ENCODE peak calls at places on chromosomes 2 and 18, in eight cellular contexts. One of them, this sample, is unnamed.

GRCh38 chr2:141015339-141016047 is 1115.3 kb downstream of the LRP1B start:
- DNase-seq in mucosa of gallbladder: no peak
- DNase-seq in amniotic stem cell: no peak
- DNase-seq in activated CD4-positive, alpha-beta memory T cell treated with anti-CD3 and anti-CD28 coated beads, Interleukin-2, amount 10 ng/mL, durations not matched to agents 7 days and 5 days: no peak
- DNase-seq in activated T-cell treated with anti-CD3 and anti-CD28 coated beads, Interleukin-2, amount 50 U/mL, for 72 hours: no peak
- DNase-seq in Calu3: no peak
- DNase-seq in T-cell: no peak
- DNase-seq in activated CD8-positive, alpha-beta memory T cell treated with anti-CD3 and anti-CD28 coated beads, Interleukin-2, amount 50 U/mL, for 4 hours: no peak
- DNase-seq in this sample: peak

GRCh38 chr18:76203552-76203951 is 291.5 kb downstream of the ZNF516 start:
- DNase-seq in Calu3: no peak
- DNase-seq in amniotic stem cell: no peak
- DNase-seq in mucosa of gallbladder: no peak
- DNase-seq in T-cell: no peak
- DNase-seq in activated T-cell treated with anti-CD3 and anti-CD28 coated beads, Interleukin-2, amount 50 U/mL, for 72 hours: peak
- DNase-seq in activated CD8-positive, alpha-beta memory T cell treated with anti-CD3 and anti-CD28 coated beads, Interleukin-2, amount 50 U/mL, for 4 hours: no peak
- DNase-seq in activated CD4-positive, alpha-beta memory T cell treated with anti-CD3 and anti-CD28 coated beads, Interleukin-2, amount 10 ng/mL, durations not matched to agents 7 days and 5 days: no peak
- DNase-seq in this sample: no peak

GRCh38 chr2:54353216-54353615 is 97.2 kb upstream of the TSPYL6 start:
- DNase-seq in Calu3: no peak
- DNase-seq in activated T-cell treated with anti-CD3 and anti-CD28 coated beads, Interleukin-2, amount 50 U/mL, for 72 hours: no peak
- DNase-seq in T-cell: no peak
- DNase-seq in activated CD4-positive, alpha-beta memory T cell treated with anti-CD3 and anti-CD28 coated beads, Interleukin-2, amount 10 ng/mL, durations not matched to agents 7 days and 5 days: no peak
- DNase-seq in mucosa of gallbladder: no peak
- DNase-seq in activated CD8-positive, alpha-beta memory T cell treated with anti-CD3 and anti-CD28 coated beads, Interleukin-2, amount 50 U/mL, for 4 hours: no peak
- DNase-seq in amniotic stem cell: no peak
- DNase-seq in this sample: no peak

GRCh38 chr2:109196081-109196875 is 67.3 kb downstream of the SH3RF3 start:
- DNase-seq in Calu3: no peak
- DNase-seq in activated CD4-positive, alpha-beta memory T cell treated with anti-CD3 and anti-CD28 coated beads, Interleukin-2, amount 10 ng/mL, durations not matched to agents 7 days and 5 days: no peak
- DNase-seq in T-cell: no peak
- DNase-seq in activated CD8-positive, alpha-beta memory T cell treated with anti-CD3 and anti-CD28 coated beads, Interleukin-2, amount 50 U/mL, for 4 hours: no peak
- DNase-seq in amniotic stem cell: no peak
- DNase-seq in activated T-cell treated with anti-CD3 and anti-CD28 coated beads, Interleukin-2, amount 50 U/mL, for 72 hours: no peak
- DNase-seq in mucosa of gallbladder: no peak
- DNase-seq in this sample: no peak

GRCh38 chr2:173775440-173775839 is 189.7 kb downstream of the SP3 start:
- DNase-seq in Calu3: no peak
- DNase-seq in amniotic stem cell: no peak
- DNase-seq in mucosa of gallbladder: no peak
- DNase-seq in T-cell: no peak
- DNase-seq in activated T-cell treated with anti-CD3 and anti-CD28 coated beads, Interleukin-2, amount 50 U/mL, for 72 hours: no peak
- DNase-seq in activated CD8-positive, alpha-beta memory T cell treated with anti-CD3 and anti-CD28 coated beads, Interleukin-2, amount 50 U/mL, for 4 hours: no peak
- DNase-seq in activated CD4-positive, alpha-beta memory T cell treated with anti-CD3 and anti-CD28 coated beads, Interleukin-2, amount 10 ng/mL, durations not matched to agents 7 days and 5 days: no peak
- DNase-seq in this sample: no peak

GRCh38 chr18:50775726-50776125 is 44.1 kb downstream of the MRO start:
- DNase-seq in T-cell: no peak
- DNase-seq in activated T-cell treated with anti-CD3 and anti-CD28 coated beads, Interleukin-2, amount 50 U/mL, for 72 hours: no peak
- DNase-seq in mucosa of gallbladder: no peak
- DNase-seq in activated CD4-positive, alpha-beta memory T cell treated with anti-CD3 and anti-CD28 coated beads, Interleukin-2, amount 10 ng/mL, durations not matched to agents 7 days and 5 days: no peak
- DNase-seq in Calu3: no peak
- DNase-seq in activated CD8-positive, alpha-beta memory T cell treated with anti-CD3 and anti-CD28 coated beads, Interleukin-2, amount 50 U/mL, for 4 hours: no peak
- DNase-seq in amniotic stem cell: no peak
- DNase-seq in this sample: no peak

GRCh38 chr2:240917684-240918257 is 11.6 kb downstream of the CROCC2 start:
- DNase-seq in activated T-cell treated with anti-CD3 and anti-CD28 coated beads, Interleukin-2, amount 50 U/mL, for 72 hours: no peak
- DNase-seq in mucosa of gallbladder: no peak
- DNase-seq in activated CD8-positive, alpha-beta memory T cell treated with anti-CD3 and anti-CD28 coated beads, Interleukin-2, amount 50 U/mL, for 4 hours: peak
- DNase-seq in amniotic stem cell: no peak
- DNase-seq in activated CD4-positive, alpha-beta memory T cell treated with anti-CD3 and anti-CD28 coated beads, Interleukin-2, amount 10 ng/mL, durations not matched to agents 7 days and 5 days: no peak
- DNase-seq in Calu3: no peak
- DNase-seq in T-cell: peak
- DNase-seq in this sample: no peak

GRCh38 chr2:172461591-172462392 is 34.4 kb downstream of the ITGA6 start:
- DNase-seq in activated CD4-positive, alpha-beta memory T cell treated with anti-CD3 and anti-CD28 coated beads, Interleukin-2, amount 10 ng/mL, durations not matched to agents 7 days and 5 days: peak
- DNase-seq in activated CD8-positive, alpha-beta memory T cell treated with anti-CD3 and anti-CD28 coated beads, Interleukin-2, amount 50 U/mL, for 4 hours: peak
- DNase-seq in mucosa of gallbladder: peak
- DNase-seq in activated T-cell treated with anti-CD3 and anti-CD28 coated beads, Interleukin-2, amount 50 U/mL, for 72 hours: peak
- DNase-seq in Calu3: peak
- DNase-seq in amniotic stem cell: no peak
- DNase-seq in T-cell: peak
- DNase-seq in this sample: peak

GRCh38 chr2:110979834-110980612 is 140.7 kb upstream of the BCL2L11 start:
- DNase-seq in Calu3: no peak
- DNase-seq in mucosa of gallbladder: no peak
- DNase-seq in activated CD8-positive, alpha-beta memory T cell treated with anti-CD3 and anti-CD28 coated beads, Interleukin-2, amount 50 U/mL, for 4 hours: no peak
- DNase-seq in amniotic stem cell: no peak
- DNase-seq in activated CD4-positive, alpha-beta memory T cell treated with anti-CD3 and anti-CD28 coated beads, Interleukin-2, amount 10 ng/mL, durations not matched to agents 7 days and 5 days: no peak
- DNase-seq in T-cell: no peak
- DNase-seq in activated T-cell treated with anti-CD3 and anti-CD28 coated beads, Interleukin-2, amount 50 U/mL, for 72 hours: no peak
- DNase-seq in this sample: no peak

GRCh38 chr2:9179572-9180201 is 26.9 kb upstream of the ASAP2 start:
- DNase-seq in mucosa of gallbladder: no peak
- DNase-seq in activated T-cell treated with anti-CD3 and anti-CD28 coated beads, Interleukin-2, amount 50 U/mL, for 72 hours: no peak
- DNase-seq in amniotic stem cell: peak
- DNase-seq in T-cell: no peak
- DNase-seq in activated CD8-positive, alpha-beta memory T cell treated with anti-CD3 and anti-CD28 coated beads, Interleukin-2, amount 50 U/mL, for 4 hours: no peak
- DNase-seq in Calu3: peak
- DNase-seq in activated CD4-positive, alpha-beta memory T cell treated with anti-CD3 and anti-CD28 coated beads, Interleukin-2, amount 10 ng/mL, durations not matched to agents 7 days and 5 days: no peak
- DNase-seq in this sample: no peak

GRCh38 chr2:74003494-74004211 is 18.9 kb downstream of the TET3 start:
- DNase-seq in T-cell: no peak
- DNase-seq in activated CD8-positive, alpha-beta memory T cell treated with anti-CD3 and anti-CD28 coated beads, Interleukin-2, amount 50 U/mL, for 4 hours: no peak
- DNase-seq in Calu3: no peak
- DNase-seq in activated T-cell treated with anti-CD3 and anti-CD28 coated beads, Interleukin-2, amount 50 U/mL, for 72 hours: no peak
- DNase-seq in amniotic stem cell: peak
- DNase-seq in mucosa of gallbladder: no peak
- DNase-seq in activated CD4-positive, alpha-beta memory T cell treated with anti-CD3 and anti-CD28 coated beads, Interleukin-2, amount 10 ng/mL, durations not matched to agents 7 days and 5 days: no peak
- DNase-seq in this sample: peak

GRCh38 chr2:126953483-126953882 is 54.8 kb downstream of the TEX51 start:
- DNase-seq in mucosa of gallbladder: no peak
- DNase-seq in amniotic stem cell: no peak
- DNase-seq in T-cell: no peak
- DNase-seq in activated CD4-positive, alpha-beta memory T cell treated with anti-CD3 and anti-CD28 coated beads, Interleukin-2, amount 10 ng/mL, durations not matched to agents 7 days and 5 days: no peak
- DNase-seq in activated T-cell treated with anti-CD3 and anti-CD28 coated beads, Interleukin-2, amount 50 U/mL, for 72 hours: no peak
- DNase-seq in activated CD8-positive, alpha-beta memory T cell treated with anti-CD3 and anti-CD28 coated beads, Interleukin-2, amount 50 U/mL, for 4 hours: no peak
- DNase-seq in Calu3: no peak
- DNase-seq in this sample: no peak

GRCh38 chr18:77056399-77057015 is 76.1 kb downstream of the MBP start:
- DNase-seq in activated CD4-positive, alpha-beta memory T cell treated with anti-CD3 and anti-CD28 coated beads, Interleukin-2, amount 10 ng/mL, durations not matched to agents 7 days and 5 days: no peak
- DNase-seq in activated CD8-positive, alpha-beta memory T cell treated with anti-CD3 and anti-CD28 coated beads, Interleukin-2, amount 50 U/mL, for 4 hours: no peak
- DNase-seq in mucosa of gallbladder: no peak
- DNase-seq in amniotic stem cell: no peak
- DNase-seq in activated T-cell treated with anti-CD3 and anti-CD28 coated beads, Interleukin-2, amount 50 U/mL, for 72 hours: no peak
- DNase-seq in T-cell: no peak
- DNase-seq in Calu3: peak
- DNase-seq in this sample: peak

GRCh38 chr2:120520929-120521912 is 175.3 kb downstream of the INHBB start:
- DNase-seq in activated T-cell treated with anti-CD3 and anti-CD28 coated beads, Interleukin-2, amount 50 U/mL, for 72 hours: peak
- DNase-seq in activated CD8-positive, alpha-beta memory T cell treated with anti-CD3 and anti-CD28 coated beads, Interleukin-2, amount 50 U/mL, for 4 hours: no peak
- DNase-seq in amniotic stem cell: no peak
- DNase-seq in mucosa of gallbladder: peak
- DNase-seq in T-cell: no peak
- DNase-seq in activated CD4-positive, alpha-beta memory T cell treated with anti-CD3 and anti-CD28 coated beads, Interleukin-2, amount 10 ng/mL, durations not matched to agents 7 days and 5 days: peak
- DNase-seq in Calu3: peak
- DNase-seq in this sample: peak

GRCh38 chr18:50073319-50073718 is 121.6 kb downstream of the MYO5B start:
- DNase-seq in Calu3: no peak
- DNase-seq in activated CD8-positive, alpha-beta memory T cell treated with anti-CD3 and anti-CD28 coated beads, Interleukin-2, amount 50 U/mL, for 4 hours: no peak
- DNase-seq in activated CD4-positive, alpha-beta memory T cell treated with anti-CD3 and anti-CD28 coated beads, Interleukin-2, amount 10 ng/mL, durations not matched to agents 7 days and 5 days: no peak
- DNase-seq in T-cell: no peak
- DNase-seq in amniotic stem cell: no peak
- DNase-seq in activated T-cell treated with anti-CD3 and anti-CD28 coated beads, Interleukin-2, amount 50 U/mL, for 72 hours: no peak
- DNase-seq in mucosa of gallbladder: no peak
- DNase-seq in this sample: no peak

GRCh38 chr2:72698300-72698699 is 127.5 kb downstream of the EXOC6B start:
- DNase-seq in amniotic stem cell: no peak
- DNase-seq in activated T-cell treated with anti-CD3 and anti-CD28 coated beads, Interleukin-2, amount 50 U/mL, for 72 hours: no peak
- DNase-seq in Calu3: no peak
- DNase-seq in T-cell: no peak
- DNase-seq in mucosa of gallbladder: no peak
- DNase-seq in activated CD8-positive, alpha-beta memory T cell treated with anti-CD3 and anti-CD28 coated beads, Interleukin-2, amount 50 U/mL, for 4 hours: no peak
- DNase-seq in activated CD4-positive, alpha-beta memory T cell treated with anti-CD3 and anti-CD28 coated beads, Interleukin-2, amount 10 ng/mL, durations not matched to agents 7 days and 5 days: no peak
- DNase-seq in this sample: no peak

GRCh38 chr2:69619725-69620124 is 23.8 kb downstream of the AAK1 start:
- DNase-seq in amniotic stem cell: no peak
- DNase-seq in activated CD4-positive, alpha-beta memory T cell treated with anti-CD3 and anti-CD28 coated beads, Interleukin-2, amount 10 ng/mL, durations not matched to agents 7 days and 5 days: peak
- DNase-seq in activated CD8-positive, alpha-beta memory T cell treated with anti-CD3 and anti-CD28 coated beads, Interleukin-2, amount 50 U/mL, for 4 hours: no peak
- DNase-seq in Calu3: no peak
- DNase-seq in activated T-cell treated with anti-CD3 and anti-CD28 coated beads, Interleukin-2, amount 50 U/mL, for 72 hours: no peak
- DNase-seq in T-cell: no peak
- DNase-seq in mucosa of gallbladder: no peak
- DNase-seq in this sample: no peak

GRCh38 chr2:218722876-218723477 is 12.3 kb downstream of the TTLL4 start:
- DNase-seq in T-cell: no peak
- DNase-seq in activated CD4-positive, alpha-beta memory T cell treated with anti-CD3 and anti-CD28 coated beads, Interleukin-2, amount 10 ng/mL, durations not matched to agents 7 days and 5 days: no peak
- DNase-seq in Calu3: no peak
- DNase-seq in mucosa of gallbladder: no peak
- DNase-seq in amniotic stem cell: no peak
- DNase-seq in activated CD8-positive, alpha-beta memory T cell treated with anti-CD3 and anti-CD28 coated beads, Interleukin-2, amount 50 U/mL, for 4 hours: no peak
- DNase-seq in activated T-cell treated with anti-CD3 and anti-CD28 coated beads, Interleukin-2, amount 50 U/mL, for 72 hours: no peak
- DNase-seq in this sample: no peak

GRCh38 chr18:65788373-65788772 is 37.6 kb downstream of the CDH7 start:
- DNase-seq in T-cell: no peak
- DNase-seq in mucosa of gallbladder: no peak
- DNase-seq in activated CD4-positive, alpha-beta memory T cell treated with anti-CD3 and anti-CD28 coated beads, Interleukin-2, amount 10 ng/mL, durations not matched to agents 7 days and 5 days: no peak
- DNase-seq in activated T-cell treated with anti-CD3 and anti-CD28 coated beads, Interleukin-2, amount 50 U/mL, for 72 hours: no peak
- DNase-seq in Calu3: peak
- DNase-seq in activated CD8-positive, alpha-beta memory T cell treated with anti-CD3 and anti-CD28 coated beads, Interleukin-2, amount 50 U/mL, for 4 hours: no peak
- DNase-seq in amniotic stem cell: no peak
- DNase-seq in this sample: peak

GRCh38 chr2:212227755-212228154 is 310.8 kb downstream of the ERBB4 start:
- DNase-seq in activated CD4-positive, alpha-beta memory T cell treated with anti-CD3 and anti-CD28 coated beads, Interleukin-2, amount 10 ng/mL, durations not matched to agents 7 days and 5 days: no peak
- DNase-seq in activated T-cell treated with anti-CD3 and anti-CD28 coated beads, Interleukin-2, amount 50 U/mL, for 72 hours: no peak
- DNase-seq in amniotic stem cell: peak
- DNase-seq in Calu3: peak
- DNase-seq in mucosa of gallbladder: peak
- DNase-seq in T-cell: no peak
- DNase-seq in activated CD8-positive, alpha-beta memory T cell treated with anti-CD3 and anti-CD28 coated beads, Interleukin-2, amount 50 U/mL, for 4 hours: no peak
- DNase-seq in this sample: no peak

GRCh38 chr2:62175728-62176127 is 20.2 kb upstream of the B3GNT2 start:
- DNase-seq in activated CD4-positive, alpha-beta memory T cell treated with anti-CD3 and anti-CD28 coated beads, Interleukin-2, amount 10 ng/mL, durations not matched to agents 7 days and 5 days: no peak
- DNase-seq in activated CD8-positive, alpha-beta memory T cell treated with anti-CD3 and anti-CD28 coated beads, Interleukin-2, amount 50 U/mL, for 4 hours: no peak
- DNase-seq in Calu3: no peak
- DNase-seq in T-cell: no peak
- DNase-seq in mucosa of gallbladder: no peak
- DNase-seq in activated T-cell treated with anti-CD3 and anti-CD28 coated beads, Interleukin-2, amount 50 U/mL, for 72 hours: no peak
- DNase-seq in amniotic stem cell: no peak
- DNase-seq in this sample: no peak

GRCh38 chr2:10141736-10142639 is 19.4 kb downstream of the RRM2 start:
- DNase-seq in amniotic stem cell: no peak
- DNase-seq in Calu3: peak
- DNase-seq in activated CD8-positive, alpha-beta memory T cell treated with anti-CD3 and anti-CD28 coated beads, Interleukin-2, amount 50 U/mL, for 4 hours: no peak
- DNase-seq in activated CD4-positive, alpha-beta memory T cell treated with anti-CD3 and anti-CD28 coated beads, Interleukin-2, amount 10 ng/mL, durations not matched to agents 7 days and 5 days: peak
- DNase-seq in activated T-cell treated with anti-CD3 and anti-CD28 coated beads, Interleukin-2, amount 50 U/mL, for 72 hours: peak
- DNase-seq in T-cell: peak
- DNase-seq in mucosa of gallbladder: no peak
- DNase-seq in this sample: peak

GRCh38 chr18:28189400-28190239 is 12.7 kb upstream of the CDH2 start:
- DNase-seq in activated CD8-positive, alpha-beta memory T cell treated with anti-CD3 and anti-CD28 coated beads, Interleukin-2, amount 50 U/mL, for 4 hours: no peak
- DNase-seq in activated CD4-positive, alpha-beta memory T cell treated with anti-CD3 and anti-CD28 coated beads, Interleukin-2, amount 10 ng/mL, durations not matched to agents 7 days and 5 days: no peak
- DNase-seq in amniotic stem cell: no peak
- DNase-seq in T-cell: no peak
- DNase-seq in mucosa of gallbladder: peak
- DNase-seq in activated T-cell treated with anti-CD3 and anti-CD28 coated beads, Interleukin-2, amount 50 U/mL, for 72 hours: peak
- DNase-seq in Calu3: peak
- DNase-seq in this sample: peak

GRCh38 chr2:116088246-116088645 is 1645.8 kb downstream of the DPP10 start:
- DNase-seq in amniotic stem cell: no peak
- DNase-seq in activated CD4-positive, alpha-beta memory T cell treated with anti-CD3 and anti-CD28 coated beads, Interleukin-2, amount 10 ng/mL, durations not matched to agents 7 days and 5 days: no peak
- DNase-seq in activated T-cell treated with anti-CD3 and anti-CD28 coated beads, Interleukin-2, amount 50 U/mL, for 72 hours: no peak
- DNase-seq in Calu3: no peak
- DNase-seq in T-cell: no peak
- DNase-seq in activated CD8-positive, alpha-beta memory T cell treated with anti-CD3 and anti-CD28 coated beads, Interleukin-2, amount 50 U/mL, for 4 hours: no peak
- DNase-seq in mucosa of gallbladder: no peak
- DNase-seq in this sample: peak

GRCh38 chr2:3461781-3462492 is 57.4 kb downstream of the ADI1 start:
- DNase-seq in Calu3: peak
- DNase-seq in mucosa of gallbladder: peak
- DNase-seq in T-cell: no peak
- DNase-seq in activated T-cell treated with anti-CD3 and anti-CD28 coated beads, Interleukin-2, amount 50 U/mL, for 72 hours: peak
- DNase-seq in activated CD4-positive, alpha-beta memory T cell treated with anti-CD3 and anti-CD28 coated beads, Interleukin-2, amount 10 ng/mL, durations not matched to agents 7 days and 5 days: no peak
- DNase-seq in activated CD8-positive, alpha-beta memory T cell treated with anti-CD3 and anti-CD28 coated beads, Interleukin-2, amount 50 U/mL, for 4 hours: no peak
- DNase-seq in amniotic stem cell: peak
- DNase-seq in this sample: peak

GRCh38 chr2:81996332-81996731 is 1691.8 kb upstream of the LRRTM1 start:
- DNase-seq in activated CD4-positive, alpha-beta memory T cell treated with anti-CD3 and anti-CD28 coated beads, Interleukin-2, amount 10 ng/mL, durations not matched to agents 7 days and 5 days: no peak
- DNase-seq in activated T-cell treated with anti-CD3 and anti-CD28 coated beads, Interleukin-2, amount 50 U/mL, for 72 hours: no peak
- DNase-seq in Calu3: no peak
- DNase-seq in activated CD8-positive, alpha-beta memory T cell treated with anti-CD3 and anti-CD28 coated beads, Interleukin-2, amount 50 U/mL, for 4 hours: no peak
- DNase-seq in amniotic stem cell: no peak
- DNase-seq in mucosa of gallbladder: no peak
- DNase-seq in T-cell: no peak
- DNase-seq in this sample: no peak

GRCh38 chr2:42914314-42914713 is 121.9 kb upstream of the HAAO start:
- DNase-seq in activated CD8-positive, alpha-beta memory T cell treated with anti-CD3 and anti-CD28 coated beads, Interleukin-2, amount 50 U/mL, for 4 hours: no peak
- DNase-seq in activated CD4-positive, alpha-beta memory T cell treated with anti-CD3 and anti-CD28 coated beads, Interleukin-2, amount 10 ng/mL, durations not matched to agents 7 days and 5 days: no peak
- DNase-seq in amniotic stem cell: no peak
- DNase-seq in T-cell: no peak
- DNase-seq in mucosa of gallbladder: no peak
- DNase-seq in activated T-cell treated with anti-CD3 and anti-CD28 coated beads, Interleukin-2, amount 50 U/mL, for 72 hours: no peak
- DNase-seq in Calu3: no peak
- DNase-seq in this sample: no peak

GRCh38 chr2:236998250-236998649 is 87.4 kb upstream of the COPS8 start:
- DNase-seq in activated T-cell treated with anti-CD3 and anti-CD28 coated beads, Interleukin-2, amount 50 U/mL, for 72 hours: no peak
- DNase-seq in Calu3: no peak
- DNase-seq in T-cell: no peak
- DNase-seq in mucosa of gallbladder: no peak
- DNase-seq in amniotic stem cell: no peak
- DNase-seq in activated CD4-positive, alpha-beta memory T cell treated with anti-CD3 and anti-CD28 coated beads, Interleukin-2, amount 10 ng/mL, durations not matched to agents 7 days and 5 days: no peak
- DNase-seq in activated CD8-positive, alpha-beta memory T cell treated with anti-CD3 and anti-CD28 coated beads, Interleukin-2, amount 50 U/mL, for 4 hours: no peak
- DNase-seq in this sample: no peak

GRCh38 chr2:190996338-190996946 is 17.5 kb downstream of the STAT1 start:
- DNase-seq in amniotic stem cell: no peak
- DNase-seq in activated CD8-positive, alpha-beta memory T cell treated with anti-CD3 and anti-CD28 coated beads, Interleukin-2, amount 50 U/mL, for 4 hours: no peak
- DNase-seq in mucosa of gallbladder: no peak
- DNase-seq in activated T-cell treated with anti-CD3 and anti-CD28 coated beads, Interleukin-2, amount 50 U/mL, for 72 hours: no peak
- DNase-seq in activated CD4-positive, alpha-beta memory T cell treated with anti-CD3 and anti-CD28 coated beads, Interleukin-2, amount 10 ng/mL, durations not matched to agents 7 days and 5 days: peak
- DNase-seq in Calu3: peak
- DNase-seq in T-cell: peak
- DNase-seq in this sample: peak

GRCh38 chr2:128765822-128766221 is 447.2 kb upstream of the HS6ST1 start:
- DNase-seq in mucosa of gallbladder: no peak
- DNase-seq in T-cell: no peak
- DNase-seq in amniotic stem cell: no peak
- DNase-seq in activated T-cell treated with anti-CD3 and anti-CD28 coated beads, Interleukin-2, amount 50 U/mL, for 72 hours: no peak
- DNase-seq in Calu3: no peak
- DNase-seq in activated CD4-positive, alpha-beta memory T cell treated with anti-CD3 and anti-CD28 coated beads, Interleukin-2, amount 10 ng/mL, durations not matched to agents 7 days and 5 days: no peak
- DNase-seq in activated CD8-positive, alpha-beta memory T cell treated with anti-CD3 and anti-CD28 coated beads, Interleukin-2, amount 50 U/mL, for 4 hours: no peak
- DNase-seq in this sample: peak

GRCh38 chr2:68943581-68944568 is 8.8 kb downstream of the GKN2 start:
- DNase-seq in activated CD8-positive, alpha-beta memory T cell treated with anti-CD3 and anti-CD28 coated beads, Interleukin-2, amount 50 U/mL, for 4 hours: peak
- DNase-seq in Calu3: peak
- DNase-seq in mucosa of gallbladder: peak
- DNase-seq in activated T-cell treated with anti-CD3 and anti-CD28 coated beads, Interleukin-2, amount 50 U/mL, for 72 hours: peak
- DNase-seq in activated CD4-positive, alpha-beta memory T cell treated with anti-CD3 and anti-CD28 coated beads, Interleukin-2, amount 10 ng/mL, durations not matched to agents 7 days and 5 days: peak
- DNase-seq in T-cell: no peak
- DNase-seq in amniotic stem cell: peak
- DNase-seq in this sample: peak

GRCh38 chr2:10382313-10383061 is 65.6 kb downstream of the ODC1 start:
- DNase-seq in activated CD8-positive, alpha-beta memory T cell treated with anti-CD3 and anti-CD28 coated beads, Interleukin-2, amount 50 U/mL, for 4 hours: peak
- DNase-seq in activated T-cell treated with anti-CD3 and anti-CD28 coated beads, Interleukin-2, amount 50 U/mL, for 72 hours: peak
- DNase-seq in mucosa of gallbladder: peak
- DNase-seq in T-cell: peak
- DNase-seq in amniotic stem cell: no peak
- DNase-seq in activated CD4-positive, alpha-beta memory T cell treated with anti-CD3 and anti-CD28 coated beads, Interleukin-2, amount 10 ng/mL, durations not matched to agents 7 days and 5 days: peak
- DNase-seq in Calu3: no peak
- DNase-seq in this sample: peak

GRCh38 chr18:46062781-46063180 is 9.3 kb downstream of the PSTPIP2 start:
- DNase-seq in activated CD4-positive, alpha-beta memory T cell treated with anti-CD3 and anti-CD28 coated beads, Interleukin-2, amount 10 ng/mL, durations not matched to agents 7 days and 5 days: no peak
- DNase-seq in amniotic stem cell: no peak
- DNase-seq in T-cell: no peak
- DNase-seq in Calu3: no peak
- DNase-seq in activated CD8-positive, alpha-beta memory T cell treated with anti-CD3 and anti-CD28 coated beads, Interleukin-2, amount 50 U/mL, for 4 hours: no peak
- DNase-seq in activated T-cell treated with anti-CD3 and anti-CD28 coated beads, Interleukin-2, amount 50 U/mL, for 72 hours: no peak
- DNase-seq in mucosa of gallbladder: no peak
- DNase-seq in this sample: no peak

GRCh38 chr2:170425291-170425751 is 247.4 kb downstream of the MYO3B start:
- DNase-seq in Calu3: no peak
- DNase-seq in amniotic stem cell: no peak
- DNase-seq in activated CD4-positive, alpha-beta memory T cell treated with anti-CD3 and anti-CD28 coated beads, Interleukin-2, amount 10 ng/mL, durations not matched to agents 7 days and 5 days: no peak
- DNase-seq in activated T-cell treated with anti-CD3 and anti-CD28 coated beads, Interleukin-2, amount 50 U/mL, for 72 hours: no peak
- DNase-seq in activated CD8-positive, alpha-beta memory T cell treated with anti-CD3 and anti-CD28 coated beads, Interleukin-2, amount 50 U/mL, for 4 hours: no peak
- DNase-seq in mucosa of gallbladder: no peak
- DNase-seq in T-cell: no peak
- DNase-seq in this sample: no peak

This sample was measured in neural progenitor cell.